ENCODE peak calls at places on chromosomes 7 and 10, in nine cellular contexts. One of them, this sample, is unnamed.

GRCh38 chr10:67438605-67439258 is 257.3 kb downstream of the CTNNA3 start:
- ATAC-seq in activated T-helper 17 cell treated with anti-CD3 and anti-CD28 coated beads, Interleukin-2, amount 50 U/mL, for 72 hours: no peak
- ATAC-seq in HCT116: no peak
- ATAC-seq in heart right ventricle: no peak
- ATAC-seq in central memory CD8-positive, alpha-beta T cell: no peak
- ATAC-seq in heart left ventricle: peak; percentile 39
- ATAC-seq in IMR-90: no peak
- ATAC-seq in HepG2: no peak
- ATAC-seq in Right ventricle myocardium superior: peak; percentile 52
- ATAC-seq in this sample: no peak

GRCh38 chr10:48845512-48845911 is 94.1 kb downstream of the LRRC18 start:
- ATAC-seq in activated T-helper 17 cell treated with anti-CD3 and anti-CD28 coated beads, Interleukin-2, amount 50 U/mL, for 72 hours: no peak
- ATAC-seq in heart right ventricle: no peak
- ATAC-seq in HCT116: no peak
- ATAC-seq in IMR-90: no peak
- ATAC-seq in heart left ventricle: no peak
- ATAC-seq in central memory CD8-positive, alpha-beta T cell: no peak
- ATAC-seq in HepG2: no peak
- ATAC-seq in Right ventricle myocardium superior: no peak
- ATAC-seq in this sample: no peak

GRCh38 chr7:4733936-4734528 is 41.4 kb upstream of the AP5Z1 start:
- ATAC-seq in heart left ventricle: no peak
- ATAC-seq in Right ventricle myocardium superior: no peak
- ATAC-seq in heart right ventricle: no peak
- ATAC-seq in central memory CD8-positive, alpha-beta T cell: peak; percentile 36
- ATAC-seq in IMR-90: no peak
- ATAC-seq in activated T-helper 17 cell treated with anti-CD3 and anti-CD28 coated beads, Interleukin-2, amount 50 U/mL, for 72 hours: peak; percentile 45
- ATAC-seq in HepG2: no peak
- ATAC-seq in HCT116: no peak
- ATAC-seq in this sample: no peak

GRCh38 chr7:38545977-38546376 is 85.2 kb downstream of the AMPH start:
- ATAC-seq in activated T-helper 17 cell treated with anti-CD3 and anti-CD28 coated beads, Interleukin-2, amount 50 U/mL, for 72 hours: no peak
- ATAC-seq in IMR-90: no peak
- ATAC-seq in central memory CD8-positive, alpha-beta T cell: no peak
- ATAC-seq in heart right ventricle: no peak
- ATAC-seq in HCT116: no peak
- ATAC-seq in HepG2: no peak
- ATAC-seq in Right ventricle myocardium superior: no peak
- ATAC-seq in heart left ventricle: no peak
- ATAC-seq in this sample: no peak

GRCh38 chr7:104980440-104980839 is 33.6 kb upstream of the KMT2E start:
- ATAC-seq in HepG2: no peak
- ATAC-seq in Right ventricle myocardium superior: no peak
- ATAC-seq in activated T-helper 17 cell treated with anti-CD3 and anti-CD28 coated beads, Interleukin-2, amount 50 U/mL, for 72 hours: no peak
- ATAC-seq in heart left ventricle: no peak
- ATAC-seq in HCT116: no peak
- ATAC-seq in central memory CD8-positive, alpha-beta T cell: no peak
- ATAC-seq in IMR-90: no peak
- ATAC-seq in heart right ventricle: no peak
- ATAC-seq in this sample: no peak

GRCh38 chr10:122557516-122557915 is 3.0 kb upstream of the DMBT1 start:
- ATAC-seq in Right ventricle myocardium superior: no peak
- ATAC-seq in IMR-90: no peak
- ATAC-seq in HCT116: peak; percentile 96
- ATAC-seq in heart left ventricle: no peak
- ATAC-seq in heart right ventricle: no peak
- ATAC-seq in activated T-helper 17 cell treated with anti-CD3 and anti-CD28 coated beads, Interleukin-2, amount 50 U/mL, for 72 hours: no peak
- ATAC-seq in HepG2: peak; percentile 68
- ATAC-seq in central memory CD8-positive, alpha-beta T cell: no peak
- ATAC-seq in this sample: peak; percentile 33

GRCh38 chr10:5291501-5292195 is 73.1 kb upstream of the UCN3 start:
- ATAC-seq in heart right ventricle: peak; percentile 92
- ATAC-seq in IMR-90: peak; percentile 76
- ATAC-seq in HepG2: no peak
- ATAC-seq in heart left ventricle: peak; percentile 95
- ATAC-seq in central memory CD8-positive, alpha-beta T cell: peak; percentile 65
- ATAC-seq in HCT116: peak; percentile 56
- ATAC-seq in activated T-helper 17 cell treated with anti-CD3 and anti-CD28 coated beads, Interleukin-2, amount 50 U/mL, for 72 hours: peak; percentile 79
- ATAC-seq in Right ventricle myocardium superior: peak; percentile 94
- ATAC-seq in this sample: peak; percentile 63

GRCh38 chr10:67802767-67803538 is 35.0 kb downstream of the DNAJC12 start:
- ATAC-seq in activated T-helper 17 cell treated with anti-CD3 and anti-CD28 coated beads, Interleukin-2, amount 50 U/mL, for 72 hours: no peak
- ATAC-seq in HepG2: peak; percentile 92
- ATAC-seq in IMR-90: no peak
- ATAC-seq in central memory CD8-positive, alpha-beta T cell: no peak
- ATAC-seq in Right ventricle myocardium superior: no peak
- ATAC-seq in heart right ventricle: no peak
- ATAC-seq in HCT116: no peak
- ATAC-seq in heart left ventricle: no peak
- ATAC-seq in this sample: no peak

GRCh38 chr7:43721193-43721806 is 8.0 kb downstream of the COA1 start:
- ATAC-seq in Right ventricle myocardium superior: no peak
- ATAC-seq in IMR-90: peak; percentile 46
- ATAC-seq in heart right ventricle: no peak
- ATAC-seq in heart left ventricle: no peak
- ATAC-seq in activated T-helper 17 cell treated with anti-CD3 and anti-CD28 coated beads, Interleukin-2, amount 50 U/mL, for 72 hours: no peak
- ATAC-seq in HCT116: no peak
- ATAC-seq in HepG2: no peak
- ATAC-seq in central memory CD8-positive, alpha-beta T cell: no peak
- ATAC-seq in this sample: peak; percentile 75

GRCh38 chr7:82202965-82203364 is 240.6 kb downstream of the CACNA2D1 start:
- ATAC-seq in heart left ventricle: no peak
- ATAC-seq in HCT116: no peak
- ATAC-seq in HepG2: no peak
- ATAC-seq in activated T-helper 17 cell treated with anti-CD3 and anti-CD28 coated beads, Interleukin-2, amount 50 U/mL, for 72 hours: no peak
- ATAC-seq in central memory CD8-positive, alpha-beta T cell: no peak
- ATAC-seq in IMR-90: no peak
- ATAC-seq in Right ventricle myocardium superior: no peak
- ATAC-seq in heart right ventricle: no peak
- ATAC-seq in this sample: no peak

GRCh38 chr10:98289802-98290209 is 21.8 kb upstream of the LOXL4 start:
- ATAC-seq in activated T-helper 17 cell treated with anti-CD3 and anti-CD28 coated beads, Interleukin-2, amount 50 U/mL, for 72 hours: no peak
- ATAC-seq in heart right ventricle: no peak
- ATAC-seq in HepG2: no peak
- ATAC-seq in HCT116: no peak
- ATAC-seq in Right ventricle myocardium superior: no peak
- ATAC-seq in IMR-90: no peak
- ATAC-seq in heart left ventricle: no peak
- ATAC-seq in central memory CD8-positive, alpha-beta T cell: no peak
- ATAC-seq in this sample: no peak

GRCh38 chr10:128895473-128895872 is 571.6 kb upstream of the MGMT start:
- ATAC-seq in heart right ventricle: no peak
- ATAC-seq in activated T-helper 17 cell treated with anti-CD3 and anti-CD28 coated beads, Interleukin-2, amount 50 U/mL, for 72 hours: no peak
- ATAC-seq in IMR-90: no peak
- ATAC-seq in heart left ventricle: no peak
- ATAC-seq in HCT116: no peak
- ATAC-seq in Right ventricle myocardium superior: no peak
- ATAC-seq in HepG2: no peak
- ATAC-seq in central memory CD8-positive, alpha-beta T cell: no peak
- ATAC-seq in this sample: no peak

GRCh38 chr7:151342102-151342646 is 562 bp downstream of the NUB1 start:
- ATAC-seq in heart left ventricle: no peak
- ATAC-seq in HCT116: no peak
- ATAC-seq in Right ventricle myocardium superior: no peak
- ATAC-seq in activated T-helper 17 cell treated with anti-CD3 and anti-CD28 coated beads, Interleukin-2, amount 50 U/mL, for 72 hours: peak; percentile 54
- ATAC-seq in IMR-90: no peak
- ATAC-seq in HepG2: no peak
- ATAC-seq in central memory CD8-positive, alpha-beta T cell: peak; percentile 64
- ATAC-seq in heart right ventricle: no peak
- ATAC-seq in this sample: no peak

GRCh38 chr7:11830582-11831382 is 1.2 kb downstream of the THSD7A start:
- ATAC-seq in IMR-90: no peak
- ATAC-seq in HepG2: no peak
- ATAC-seq in activated T-helper 17 cell treated with anti-CD3 and anti-CD28 coated beads, Interleukin-2, amount 50 U/mL, for 72 hours: peak; percentile 60
- ATAC-seq in heart right ventricle: no peak
- ATAC-seq in central memory CD8-positive, alpha-beta T cell: no peak
- ATAC-seq in heart left ventricle: peak; percentile 41
- ATAC-seq in HCT116: peak; percentile 20
- ATAC-seq in Right ventricle myocardium superior: no peak
- ATAC-seq in this sample: peak; percentile 10

GRCh38 chr7:5435291-5436002 is 11.8 kb upstream of the TNRC18 start:
- ATAC-seq in IMR-90: no peak
- ATAC-seq in HCT116: no peak
- ATAC-seq in HepG2: no peak
- ATAC-seq in activated T-helper 17 cell treated with anti-CD3 and anti-CD28 coated beads, Interleukin-2, amount 50 U/mL, for 72 hours: no peak
- ATAC-seq in Right ventricle myocardium superior: no peak
- ATAC-seq in heart right ventricle: no peak
- ATAC-seq in central memory CD8-positive, alpha-beta T cell: no peak
- ATAC-seq in heart left ventricle: no peak
- ATAC-seq in this sample: no peak

GRCh38 chr7:35716038-35716803 is 21.3 kb upstream of the HERPUD2 start:
- ATAC-seq in activated T-helper 17 cell treated with anti-CD3 and anti-CD28 coated beads, Interleukin-2, amount 50 U/mL, for 72 hours: no peak
- ATAC-seq in IMR-90: peak; percentile 74
- ATAC-seq in central memory CD8-positive, alpha-beta T cell: no peak
- ATAC-seq in heart right ventricle: peak; percentile 60
- ATAC-seq in HepG2: no peak
- ATAC-seq in HCT116: no peak
- ATAC-seq in heart left ventricle: peak; percentile 71
- ATAC-seq in Right ventricle myocardium superior: peak; percentile 80
- ATAC-seq in this sample: peak; percentile 92

GRCh38 chr7:133235212-133235883 is 17.5 kb upstream of the EXOC4 start:
- ATAC-seq in central memory CD8-positive, alpha-beta T cell: no peak
- ATAC-seq in HepG2: no peak
- ATAC-seq in Right ventricle myocardium superior: no peak
- ATAC-seq in IMR-90: no peak
- ATAC-seq in heart right ventricle: no peak
- ATAC-seq in activated T-helper 17 cell treated with anti-CD3 and anti-CD28 coated beads, Interleukin-2, amount 50 U/mL, for 72 hours: no peak
- ATAC-seq in heart left ventricle: no peak
- ATAC-seq in HCT116: no peak
- ATAC-seq in this sample: no peak

GRCh38 chr7:3434611-3435010 is 133.6 kb downstream of the SDK1 start:
- ATAC-seq in IMR-90: no peak
- ATAC-seq in HepG2: no peak
- ATAC-seq in Right ventricle myocardium superior: no peak
- ATAC-seq in central memory CD8-positive, alpha-beta T cell: no peak
- ATAC-seq in heart right ventricle: no peak
- ATAC-seq in heart left ventricle: no peak
- ATAC-seq in HCT116: no peak
- ATAC-seq in activated T-helper 17 cell treated with anti-CD3 and anti-CD28 coated beads, Interleukin-2, amount 50 U/mL, for 72 hours: no peak
- ATAC-seq in this sample: no peak

GRCh38 chr10:101380353-101381017 is 26.5 kb downstream of the BTRC start:
- ATAC-seq in IMR-90: no peak
- ATAC-seq in heart right ventricle: no peak
- ATAC-seq in Right ventricle myocardium superior: no peak
- ATAC-seq in HCT116: no peak
- ATAC-seq in heart left ventricle: no peak
- ATAC-seq in HepG2: no peak
- ATAC-seq in central memory CD8-positive, alpha-beta T cell: no peak
- ATAC-seq in activated T-helper 17 cell treated with anti-CD3 and anti-CD28 coated beads, Interleukin-2, amount 50 U/mL, for 72 hours: peak; percentile 96
- ATAC-seq in this sample: no peak

GRCh38 chr10:84607044-84607443 is 278.7 kb downstream of the CCSER2 start:
- ATAC-seq in IMR-90: no peak
- ATAC-seq in heart left ventricle: no peak
- ATAC-seq in HCT116: no peak
- ATAC-seq in HepG2: no peak
- ATAC-seq in central memory CD8-positive, alpha-beta T cell: no peak
- ATAC-seq in activated T-helper 17 cell treated with anti-CD3 and anti-CD28 coated beads, Interleukin-2, amount 50 U/mL, for 72 hours: no peak
- ATAC-seq in Right ventricle myocardium superior: no peak
- ATAC-seq in heart right ventricle: no peak
- ATAC-seq in this sample: no peak

GRCh38 chr7:99459087-99459486 is 6.9 kb downstream of the ATP5MF start:
- ATAC-seq in central memory CD8-positive, alpha-beta T cell: no peak
- ATAC-seq in heart left ventricle: no peak
- ATAC-seq in activated T-helper 17 cell treated with anti-CD3 and anti-CD28 coated beads, Interleukin-2, amount 50 U/mL, for 72 hours: peak; percentile 52
- ATAC-seq in IMR-90: peak; percentile 25
- ATAC-seq in HCT116: peak; percentile 76
- ATAC-seq in heart right ventricle: no peak
- ATAC-seq in HepG2: peak; percentile 67
- ATAC-seq in Right ventricle myocardium superior: no peak
- ATAC-seq in this sample: peak; percentile 58

GRCh38 chr10:79156334-79157274 is 87.8 kb downstream of the ZMIZ1 start:
- ATAC-seq in HCT116: no peak
- ATAC-seq in IMR-90: no peak
- ATAC-seq in HepG2: peak; percentile 19
- ATAC-seq in heart left ventricle: no peak
- ATAC-seq in activated T-helper 17 cell treated with anti-CD3 and anti-CD28 coated beads, Interleukin-2, amount 50 U/mL, for 72 hours: no peak
- ATAC-seq in heart right ventricle: no peak
- ATAC-seq in central memory CD8-positive, alpha-beta T cell: no peak
- ATAC-seq in Right ventricle myocardium superior: no peak
- ATAC-seq in this sample: no peak

GRCh38 chr10:92810934-92811532 is 37.3 kb upstream of the EXOC6 start:
- ATAC-seq in IMR-90: no peak
- ATAC-seq in HCT116: no peak
- ATAC-seq in activated T-helper 17 cell treated with anti-CD3 and anti-CD28 coated beads, Interleukin-2, amount 50 U/mL, for 72 hours: no peak
- ATAC-seq in HepG2: no peak
- ATAC-seq in heart right ventricle: no peak
- ATAC-seq in Right ventricle myocardium superior: no peak
- ATAC-seq in central memory CD8-positive, alpha-beta T cell: no peak
- ATAC-seq in heart left ventricle: no peak
- ATAC-seq in this sample: no peak

GRCh38 chr7:89695241-89695640 is 459.0 kb upstream of the STEAP1 start:
- ATAC-seq in heart left ventricle: no peak
- ATAC-seq in central memory CD8-positive, alpha-beta T cell: no peak
- ATAC-seq in Right ventricle myocardium superior: no peak
- ATAC-seq in activated T-helper 17 cell treated with anti-CD3 and anti-CD28 coated beads, Interleukin-2, amount 50 U/mL, for 72 hours: no peak
- ATAC-seq in IMR-90: no peak
- ATAC-seq in HCT116: no peak
- ATAC-seq in heart right ventricle: no peak
- ATAC-seq in HepG2: peak; percentile 58
- ATAC-seq in this sample: no peak

GRCh38 chr10:79023489-79024162 is 45.1 kb upstream of the ZMIZ1 start:
- ATAC-seq in HepG2: no peak
- ATAC-seq in heart right ventricle: no peak
- ATAC-seq in central memory CD8-positive, alpha-beta T cell: no peak
- ATAC-seq in IMR-90: no peak
- ATAC-seq in Right ventricle myocardium superior: peak; percentile 30
- ATAC-seq in activated T-helper 17 cell treated with anti-CD3 and anti-CD28 coated beads, Interleukin-2, amount 50 U/mL, for 72 hours: no peak
- ATAC-seq in heart left ventricle: no peak
- ATAC-seq in HCT116: no peak
- ATAC-seq in this sample: no peak

GRCh38 chr7:50667338-50667737 is 102.1 kb upstream of the DDC start:
- ATAC-seq in activated T-helper 17 cell treated with anti-CD3 and anti-CD28 coated beads, Interleukin-2, amount 50 U/mL, for 72 hours: no peak
- ATAC-seq in central memory CD8-positive, alpha-beta T cell: no peak
- ATAC-seq in HepG2: no peak
- ATAC-seq in heart left ventricle: peak; percentile 19
- ATAC-seq in IMR-90: no peak
- ATAC-seq in Right ventricle myocardium superior: peak; percentile 38
- ATAC-seq in heart right ventricle: peak; percentile 27
- ATAC-seq in HCT116: no peak
- ATAC-seq in this sample: no peak

This sample was measured in SK-N-SH treated with all-trans-retinoic acid at 6 μM for 48 hours.